ENCODE peak calls at places on chromosomes 3 and 15, in six cellular contexts. N is nephron progenitor cell, M is breast epithelium, P is neural crest cell, D is LHCN-M2, X is midbrain. J is an unnamed sample.

GRCh38 chr3:69505770-69506407 is 120.0 kb upstream of the FRMD4B start:
- DNase-seq in N (no peak), M (no peak), P (no peak), D (peak), X (no peak), J (no peak)

GRCh38 chr3:170485294-170485693 is 66.6 kb downstream of the CLDN11 start:
- DNase-seq in N (no peak), M (no peak), P (no peak), D (no peak), X (no peak), J (no peak)

GRCh38 chr3:160163259-160163878 is 61.9 kb upstream of the C3orf80 start:
- DNase-seq in N (no peak), M (no peak), P (no peak), D (peak), X (no peak), J (no peak)

GRCh38 chr15:67840747-67841634 is 1.1 kb upstream of the RNU6-1 start:
- DNase-seq in N (no peak), M (no peak), P (no peak), D (peak), X (no peak), J (no peak)

GRCh38 chr3:40557558-40558161 is 32.9 kb downstream of the ZNF621 start:
- DNase-seq in N (no peak), M (no peak), P (no peak), D (no peak), X (no peak), J (no peak)

GRCh38 chr15:70096215-70096974 is 1.3 kb downstream of the TLE3 start:
- DNase-seq in N (peak), M (peak), P (peak), D (peak), X (peak), J (no peak)

GRCh38 chr3:152113413-152113812 is 155.3 kb upstream of the MBNL1 start:
- DNase-seq in N (no peak), M (no peak), P (no peak), D (no peak), X (no peak), J (no peak)

GRCh38 chr15:70091649-70092461 is 5.9 kb downstream of the TLE3 start:
- DNase-seq in N (no peak), M (no peak), P (no peak), D (no peak), X (peak), J (no peak)

GRCh38 chr3:114498779-114499370 is 205.0 kb downstream of the TIGIT start:
- DNase-seq in N (no peak), M (no peak), P (no peak), D (peak), X (no peak), J (no peak)

GRCh38 chr15:41546846-41547786 is 3.1 kb upstream of the RPAP1 start:
- DNase-seq in N (no peak), M (no peak), P (no peak), D (peak), X (no peak), J (no peak)

GRCh38 chr3:152446495-152446894 is 177.8 kb downstream of the MBNL1 start:
- DNase-seq in N (peak), M (no peak), P (no peak), D (no peak), X (no peak), J (no peak)

GRCh38 chr15:25715536-25716413 is 147.4 kb downstream of the ATP10A start:
- DNase-seq in N (no peak), M (no peak), P (no peak), D (no peak), X (no peak), J (no peak)

GRCh38 chr3:13524979-13525669 is 23.8 kb upstream of the FBLN2 start:
- DNase-seq in N (no peak), M (no peak), P (no peak), D (peak), X (no peak), J (no peak)

GRCh38 chr15:82139823-82140268 is 94.0 kb upstream of the MEX3B start:
- DNase-seq in N (no peak), M (no peak), P (no peak), D (peak), X (peak), J (no peak)

GRCh38 chr3:49803464-49804140 is 541 bp downstream of the INKA1 start:
- DNase-seq in N (peak), M (no peak), P (peak), D (no peak), X (no peak), J (no peak)

GRCh38 chr15:48548376-48548775 is 97.1 kb downstream of the FBN1 start:
- DNase-seq in N (no peak), M (no peak), P (no peak), D (no peak), X (no peak), J (no peak)

GRCh38 chr15:98562361-98562791 is 86.0 kb upstream of the IGF1R start:
- DNase-seq in N (peak), M (no peak), P (no peak), D (no peak), X (no peak), J (no peak)

GRCh38 chr3:78255403-78255802 is 1215.5 kb downstream of the ROBO2 start:
- DNase-seq in N (no peak), M (no peak), P (no peak), D (no peak), X (no peak), J (no peak)